ENCODE peak calls at places on chromosome 18, in seven cellular contexts. J, K, B, M, D, E and U are unnamed samples.

GRCh38 chr18:3454365-3455089 is 4.6 kb downstream of the TGIF1 start:
- DNase-seq in K (peak), D (no peak), B (no peak), E (peak), M (no peak), J (no peak), U (no peak)

GRCh38 chr18:49898421-49898820 is 85.1 kb upstream of the ACAA2 start:
- DNase-seq in J (no peak), E (peak), M (peak), B (no peak), K (peak), D (no peak), U (peak)

GRCh38 chr18:79917351-79918088 is 33.9 kb downstream of the SLC66A2 start:
- DNase-seq in B (peak), M (no peak), K (no peak), J (peak), E (no peak), D (peak), U (no peak)

GRCh38 chr18:62807406-62807805 is 92.1 kb downstream of the PHLPP1 start:
- DNase-seq in K (no peak), J (no peak), M (no peak), D (no peak), B (no peak), E (no peak), U (no peak)

GRCh38 chr18:52652451-52652850 is 312.5 kb downstream of the DCC start:
- DNase-seq in D (no peak), K (no peak), J (no peak), B (no peak), E (no peak), M (no peak), U (no peak)

GRCh38 chr18:10524507-10525425 is 1.1 kb upstream of the NAPG start:
- DNase-seq in M (no peak), D (no peak), E (peak), B (no peak), J (no peak), K (peak), U (no peak)

GRCh38 chr18:50192903-50193795 is 1.8 kb downstream of the MYO5B start:
- DNase-seq in J (peak), M (no peak), K (no peak), B (no peak), E (no peak), D (no peak), U (no peak)

GRCh38 chr18:53416985-53417384 is 807.5 kb downstream of the MBD2 start:
- DNase-seq in E (no peak), D (no peak), K (peak), M (no peak), B (no peak), J (no peak), U (no peak)

DNA sequence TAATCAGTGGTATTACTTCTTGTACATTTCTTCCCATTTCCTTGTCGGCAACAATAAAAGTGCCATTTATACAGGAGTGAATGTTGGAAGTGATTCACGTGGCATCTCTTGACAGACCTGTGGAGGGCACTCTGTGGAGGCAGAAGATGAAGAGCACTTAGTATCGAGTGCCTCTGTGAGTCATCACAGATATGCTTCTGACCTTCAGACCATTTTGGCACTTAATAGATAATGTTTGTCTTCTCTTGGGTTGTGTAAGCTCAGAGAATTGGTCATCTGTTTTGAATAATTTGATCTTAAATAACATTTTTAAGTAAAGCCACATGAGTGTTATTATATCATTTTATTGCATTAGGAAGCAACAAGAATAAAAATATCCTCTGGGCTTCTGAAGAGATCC is 305.5 kb downstream of the PTPRM start:
- DNase-seq in B (no peak), M (no peak), K (peak), D (no peak), E (peak), J (no peak), U (no peak)
- H3K4me3 ChIP-seq in B (no peak), M (no peak), K (no peak), D (no peak), E (no peak), J (no peak), U (no peak)

GRCh38 chr18:76573325-76574025 is 78.4 kb upstream of the ZNF516 start:
- DNase-seq in K (peak), M (no peak), B (no peak), E (peak), J (no peak), D (no peak), U (no peak)
- H3K4me3 ChIP-seq in K (no peak), M (no peak), B (no peak), E (no peak), J (no peak), D (no peak), U (no peak)

GRCh38 chr18:23485386-23485785 is 17.9 kb upstream of the RMC1 start:
- DNase-seq in M (no peak), B (no peak), K (no peak), E (no peak), J (no peak), D (no peak), U (no peak)

GRCh38 chr18:23484783-23485182 is 18.5 kb upstream of the RMC1 start:
- DNase-seq in B (no peak), J (no peak), D (no peak), E (no peak), M (no peak), K (no peak), U (no peak)

GRCh38 chr18:23493654-23494053 is 9.7 kb upstream of the RMC1 start:
- DNase-seq in B (no peak), D (no peak), K (no peak), M (no peak), J (no peak), E (no peak), U (no peak)

DNA sequence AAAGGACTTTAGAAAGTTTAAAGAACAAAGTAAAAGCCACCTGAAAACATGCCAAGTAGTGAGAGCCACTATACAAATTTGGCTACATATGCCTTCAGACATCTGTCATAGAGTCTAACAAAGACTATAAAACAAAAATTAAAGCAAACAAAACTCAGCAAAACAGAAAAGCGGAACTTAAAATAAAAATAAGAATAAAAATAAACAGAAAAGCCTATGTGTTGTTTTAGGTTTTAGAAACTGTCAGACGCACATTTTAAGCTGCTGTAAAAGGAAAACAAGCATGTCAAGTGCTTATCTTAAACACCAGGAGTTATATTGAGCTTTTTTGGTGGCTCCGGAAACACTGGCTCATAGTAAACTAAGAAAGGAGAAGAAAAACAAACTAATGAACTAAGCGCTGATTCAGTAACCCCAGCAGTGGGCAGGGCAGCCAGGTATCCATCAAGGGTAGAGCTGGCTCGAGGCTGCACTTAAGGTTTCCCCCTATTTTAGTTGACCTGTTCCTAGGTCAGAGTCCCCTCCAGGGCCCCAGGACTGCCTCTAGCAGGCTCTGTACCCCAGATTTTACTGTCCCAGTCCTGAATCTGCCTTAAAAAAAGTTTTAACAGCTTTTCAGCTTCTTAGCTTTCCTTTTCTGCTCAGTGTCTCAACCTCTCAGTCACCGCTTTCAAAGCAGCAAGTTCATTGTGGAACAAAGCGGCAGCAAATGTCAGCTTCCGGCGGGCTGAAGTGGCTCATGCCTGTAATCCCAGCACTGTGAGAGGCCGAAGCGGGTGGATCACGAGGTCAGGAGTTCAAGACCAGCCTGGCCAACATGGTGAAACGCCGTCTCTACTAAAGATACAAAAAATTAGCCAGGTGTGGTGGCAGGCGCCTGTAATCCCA is 15.3 kb upstream of the RMC1 start:
- DNase-seq in J (no peak), K (peak), B (peak), D (no peak), M (peak), E (peak), U (peak)
- H3K4me3 ChIP-seq in J (no peak), K (peak), B (no peak), D (no peak), M (peak), E (no peak), U (peak)

GRCh38 chr18:45590546-45590945 is 24.7 kb upstream of the SLC14A2 start:
- DNase-seq in E (no peak), M (no peak), D (no peak), K (no peak), B (no peak), J (no peak), U (no peak)

GRCh38 chr18:45590060-45590537 is 25.2 kb upstream of the SLC14A2 start:
- DNase-seq in B (no peak), D (no peak), J (no peak), K (no peak), E (no peak), M (no peak), U (no peak)

GRCh38 chr18:45588284-45588683 is 27.0 kb upstream of the SLC14A2 start:
- DNase-seq in B (no peak), K (peak), M (no peak), J (no peak), D (no peak), E (peak), U (no peak)

GRCh38 chr18:45589559-45590041 is 25.7 kb upstream of the SLC14A2 start:
- DNase-seq in E (peak), B (no peak), M (no peak), K (peak), J (no peak), D (no peak), U (no peak)

GRCh38 chr18:45588831-45589558 is 26.3 kb upstream of the SLC14A2 start:
- DNase-seq in D (no peak), M (no peak), B (no peak), E (peak), K (peak), J (no peak), U (no peak)
- H3K4me3 ChIP-seq in D (no peak), M (no peak), B (no peak), E (peak), K (peak), J (no peak), U (no peak)

GRCh38 chr18:59694824-59695223 is 2.4 kb downstream of the CCBE1 start:
- DNase-seq in D (no peak), M (no peak), K (no peak), E (no peak), B (no peak), J (no peak), U (no peak)

GRCh38 chr18:59699061-59699460 is 1.8 kb upstream of the CCBE1 start:
- DNase-seq in K (no peak), D (no peak), J (no peak), B (no peak), M (no peak), E (no peak), U (no peak)

GRCh38 chr18:59696311-59697235 is 650 bp downstream of the CCBE1 start:
- DNase-seq in B (no peak), M (no peak), K (peak), D (no peak), E (peak), J (peak), U (no peak)

GRCh38 chr18:59697236-59697932 is at the start of gene CCBE1:
- DNase-seq in K (peak), J (peak), B (no peak), E (peak), M (no peak), D (peak), U (no peak)

GRCh38 chr18:59695551-59695950 is 1.7 kb downstream of the CCBE1 start:
- DNase-seq in M (no peak), J (no peak), D (no peak), B (no peak), E (no peak), K (no peak), U (no peak)
- H3K4me3 ChIP-seq in M (no peak), J (no peak), D (no peak), B (no peak), E (peak), K (peak), U (no peak)

DNA sequence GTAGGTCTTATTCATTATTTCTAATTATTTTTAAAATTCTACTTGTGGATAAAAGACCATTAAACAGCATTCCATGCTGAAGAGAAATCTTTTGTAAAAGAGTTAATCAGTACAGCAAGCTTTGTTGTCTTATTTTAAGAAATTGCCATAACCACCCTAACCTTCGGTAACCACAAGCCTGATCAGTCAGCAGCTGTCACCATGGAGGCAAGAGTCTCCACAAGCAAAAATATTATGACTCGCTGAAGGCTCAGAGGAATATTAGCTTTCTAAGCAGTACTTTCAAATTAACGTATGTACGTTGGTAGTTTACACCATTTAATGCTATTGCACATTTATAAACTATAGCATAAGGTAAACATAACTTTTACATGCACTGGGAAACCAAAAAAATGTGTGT is 650.5 kb upstream of the LINC00305 start:
- DNase-seq in K (peak), B (no peak), D (no peak), J (no peak), E (peak), M (no peak), U (no peak)
- H3K4me3 ChIP-seq in K (no peak), B (no peak), D (no peak), J (no peak), E (no peak), M (no peak), U (no peak)

GRCh38 chr18:48470484-48471180 is 61.4 kb upstream of the ZBTB7C start:
- DNase-seq in E (no peak), M (no peak), B (no peak), K (peak), J (no peak), D (no peak), U (no peak)
- H3K4me3 ChIP-seq in E (no peak), M (no peak), B (no peak), K (no peak), J (no peak), D (no peak), U (no peak)

DNA sequence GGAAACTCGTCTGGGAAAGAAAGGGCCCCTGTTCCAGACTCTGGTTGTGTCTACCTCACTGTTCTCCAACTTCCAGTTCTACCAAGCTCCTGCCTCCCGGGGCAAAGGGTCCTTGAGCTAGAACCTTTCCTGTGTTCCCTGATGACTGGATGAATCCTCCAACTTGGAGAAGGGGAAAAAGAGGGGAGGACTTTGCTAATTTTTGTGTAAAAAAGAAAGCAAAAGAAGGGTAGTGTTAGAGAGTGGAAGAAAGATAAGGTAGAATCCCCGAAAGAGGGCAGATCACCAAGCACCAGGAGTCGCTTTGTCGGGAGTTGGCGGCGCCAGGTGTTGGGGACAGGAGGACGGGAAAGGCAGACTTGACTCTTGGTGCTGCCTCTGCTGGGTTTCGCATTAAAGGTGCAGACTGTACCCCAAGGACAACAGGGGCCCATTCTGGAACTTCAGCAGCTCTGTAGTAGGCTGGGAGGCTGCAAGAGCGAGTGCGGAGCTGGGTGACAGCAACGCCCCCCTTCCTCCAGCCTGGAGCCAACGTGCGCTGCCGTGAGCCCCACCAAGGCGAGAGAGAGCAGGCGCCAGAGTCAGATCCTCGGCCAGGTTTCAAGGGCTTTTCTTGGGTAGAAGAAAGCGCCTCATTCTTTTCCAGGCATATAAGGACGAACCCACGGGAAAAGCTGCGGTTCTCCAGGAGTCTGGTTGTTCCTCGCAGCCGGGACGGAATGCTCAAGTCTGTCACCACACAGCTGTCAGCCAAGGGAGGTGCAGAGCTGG is 1.7 kb downstream of the DOK6 start:
- DNase-seq in E (no peak), K (peak), J (no peak), M (no peak), D (no peak), B (no peak), U (no peak)
- H3K4me3 ChIP-seq in E (peak), K (peak), J (no peak), M (no peak), D (peak), B (peak), U (no peak)